ENCODE peak calls at places on chromosomes 6 and 20, in nine cellular contexts. Y is ovary, I is tibial nerve, G is PC-9, K is cardiac muscle cell, U is PC-3, L is WERI-Rb-1, Q is thyroid gland, J is HCT116. T is an unnamed sample.

GRCh38 chr20:41631826-41632225 is 13.6 kb upstream of the CHD6 start:
- DNase-seq in Y (no peak), J (no peak), Q (peak; percentile 17), I (no peak), L (no peak), K (peak; percentile 75), G (no peak), U (no peak), T (peak; percentile 73)

GRCh38 chr20:11260611-11261010 is 586.8 kb upstream of the JAG1 start:
- DNase-seq in I (no peak), Y (no peak), Q (no peak), L (no peak), K (peak; percentile 72), J (no peak), G (no peak), U (no peak), T (no peak)

GRCh38 chr20:6828794-6829423 is 61.4 kb downstream of the BMP2 start:
- DNase-seq in U (peak; percentile 85), Y (peak; percentile 48), Q (peak; percentile 74), L (peak; percentile 58), I (peak; percentile 66), J (peak; percentile 21), G (peak; percentile 13), K (peak; percentile 71), T (peak; percentile 55)

GRCh38 chr6:16766043-16766521 is 4.8 kb upstream of the ATXN1 start:
- DNase-seq in Q (no peak), I (no peak), Y (no peak), L (no peak), G (peak; percentile 65), K (no peak), J (peak; percentile 83), U (peak; percentile 98), T (no peak)

GRCh38 chr6:169208011-169208410 is 45.6 kb downstream of the THBS2 start:
- DNase-seq in U (no peak), G (no peak), I (no peak), L (no peak), J (no peak), Q (no peak), Y (no peak), K (no peak), T (no peak)

GRCh38 chr6:62808575-62809293 is 402.5 kb upstream of the FKBP1C start:
- DNase-seq in G (no peak), J (no peak), Q (no peak), Y (no peak), I (no peak), U (no peak), L (no peak), K (no peak), T (no peak)

GRCh38 chr20:63809856-63810255 is 21.2 kb downstream of the ZBTB46 start:
- DNase-seq in J (no peak), U (no peak), Y (no peak), I (no peak), Q (no peak), G (no peak), K (no peak), L (no peak), T (no peak)

GRCh38 chr6:24529985-24530384 is 35.2 kb downstream of the ALDH5A1 start:
- DNase-seq in U (no peak), G (no peak), I (no peak), Y (no peak), Q (no peak), K (no peak), L (no peak), J (no peak), T (no peak)

DNA sequence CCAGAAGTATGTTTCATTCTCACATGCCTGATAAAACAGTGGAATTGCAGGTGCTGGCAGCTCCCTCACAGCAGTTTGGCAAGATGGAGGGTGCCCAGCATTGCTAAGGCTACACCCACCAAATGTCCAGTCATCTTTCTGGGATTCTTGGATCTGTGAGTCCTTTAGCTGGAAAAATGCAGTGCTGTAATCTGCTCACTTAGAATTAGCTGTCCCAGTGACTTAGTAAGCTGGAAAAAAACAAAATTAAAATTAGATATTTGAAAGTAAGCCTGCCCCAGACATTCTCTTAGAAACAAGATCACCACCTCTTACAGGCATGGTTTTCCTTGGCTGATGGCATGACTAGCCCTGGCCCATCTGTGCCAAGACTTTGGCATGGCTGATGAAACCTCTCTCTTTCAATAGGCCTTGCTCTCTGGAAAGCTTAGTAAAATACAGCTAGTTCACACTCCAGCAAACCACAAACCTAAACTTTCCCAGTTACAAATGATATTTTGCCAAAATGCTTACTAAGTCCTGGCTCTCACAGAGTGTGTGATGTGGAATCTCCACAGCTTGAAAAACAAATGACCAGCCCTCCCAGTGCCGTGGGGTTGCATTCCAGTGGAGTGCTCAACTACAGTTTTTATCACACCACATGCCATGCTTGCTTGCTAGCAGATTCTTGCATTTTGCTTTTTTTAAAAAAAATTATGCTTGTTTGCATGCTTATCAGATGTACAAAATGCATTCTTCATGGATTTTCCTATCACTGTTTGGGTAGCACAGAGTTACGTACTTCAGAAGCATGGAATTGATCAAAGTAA is 261.5 kb downstream of the EYA4 start:
- DNase-seq in G (peak; percentile 8), J (no peak), K (peak; percentile 96), L (no peak), I (no peak), Y (peak; percentile 25), Q (peak; percentile 75), U (peak; percentile 12), T (peak; percentile 58)
- H3K4me3 ChIP-seq in G (no peak overlapping the region), J (no peak overlapping the region), K (no peak overlapping the region), L (no peak overlapping the region), I (no peak overlapping the region), Y (no peak overlapping the region), Q (no peak overlapping the region), U (no peak overlapping the region), T (no peak overlapping the region)

DNA sequence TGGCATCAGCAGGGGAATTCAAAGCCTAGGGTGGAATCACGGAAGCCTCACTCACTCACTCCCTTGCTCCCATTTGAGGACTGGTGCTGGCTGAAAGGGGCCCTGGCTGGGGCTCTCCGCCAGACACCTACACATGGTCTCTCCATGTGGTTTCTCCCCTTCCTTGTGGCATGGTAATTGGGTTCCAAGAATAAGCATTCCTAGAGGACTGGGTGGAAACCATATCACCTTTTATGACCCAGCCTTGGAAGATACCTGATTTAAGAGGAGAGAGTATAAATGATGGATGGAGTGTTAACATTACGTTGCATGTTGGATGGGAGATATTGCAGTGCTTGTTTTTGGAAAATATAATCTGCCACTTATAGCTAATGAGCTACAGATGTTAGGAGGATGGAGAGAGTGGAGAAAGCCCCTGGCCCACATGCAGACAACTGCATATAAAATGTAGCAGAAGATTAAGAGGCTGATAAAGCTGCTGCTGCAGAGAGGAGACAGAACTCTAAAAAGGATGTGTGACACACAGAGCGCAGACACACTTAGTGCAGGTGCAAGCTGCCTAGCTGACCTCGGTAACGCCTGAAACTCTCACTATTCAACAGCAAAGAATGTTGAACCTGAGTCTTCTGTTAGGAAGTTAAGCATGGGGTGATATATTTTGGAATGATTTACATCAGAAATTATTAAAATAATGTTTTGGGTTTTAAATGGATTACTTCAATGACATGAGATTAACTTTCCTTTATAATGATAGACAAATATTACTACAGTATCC is 23.3 kb upstream of the CDKN1A start:
- DNase-seq in I (no peak), J (no peak), Y (no peak), K (no peak), U (no peak), Q (no peak), G (no peak), L (no peak), T (no peak)
- TF ChIP-seq CTCF in I (no peak), J (no peak), Y (no peak), K (no peak), U (no peak), Q (no peak), G (no peak), L (no peak), T (no peak)

GRCh38 chr6:106145144-106145543 is 59.0 kb downstream of the PRDM1 start:
- DNase-seq in G (no peak), L (no peak), K (no peak), J (no peak), Q (no peak), I (no peak), Y (no peak), U (no peak), T (no peak)

GRCh38 chr6:106138151-106138550 is 52.0 kb downstream of the PRDM1 start:
- DNase-seq in I (no peak), U (no peak), Q (no peak), J (no peak), K (no peak), G (no peak), Y (no peak), L (no peak), T (no peak)

GRCh38 chr6:106142876-106143431 is 56.8 kb downstream of the PRDM1 start:
- DNase-seq in I (no peak), Y (no peak), U (no peak), K (no peak), J (no peak), L (no peak), Q (no peak), G (peak; percentile 10), T (no peak)

GRCh38 chr6:106143582-106144139 is 57.5 kb downstream of the PRDM1 start:
- DNase-seq in G (no peak), L (no peak), J (no peak), U (no peak), Q (no peak), I (no peak), K (no peak), Y (no peak), T (no peak)

DNA sequence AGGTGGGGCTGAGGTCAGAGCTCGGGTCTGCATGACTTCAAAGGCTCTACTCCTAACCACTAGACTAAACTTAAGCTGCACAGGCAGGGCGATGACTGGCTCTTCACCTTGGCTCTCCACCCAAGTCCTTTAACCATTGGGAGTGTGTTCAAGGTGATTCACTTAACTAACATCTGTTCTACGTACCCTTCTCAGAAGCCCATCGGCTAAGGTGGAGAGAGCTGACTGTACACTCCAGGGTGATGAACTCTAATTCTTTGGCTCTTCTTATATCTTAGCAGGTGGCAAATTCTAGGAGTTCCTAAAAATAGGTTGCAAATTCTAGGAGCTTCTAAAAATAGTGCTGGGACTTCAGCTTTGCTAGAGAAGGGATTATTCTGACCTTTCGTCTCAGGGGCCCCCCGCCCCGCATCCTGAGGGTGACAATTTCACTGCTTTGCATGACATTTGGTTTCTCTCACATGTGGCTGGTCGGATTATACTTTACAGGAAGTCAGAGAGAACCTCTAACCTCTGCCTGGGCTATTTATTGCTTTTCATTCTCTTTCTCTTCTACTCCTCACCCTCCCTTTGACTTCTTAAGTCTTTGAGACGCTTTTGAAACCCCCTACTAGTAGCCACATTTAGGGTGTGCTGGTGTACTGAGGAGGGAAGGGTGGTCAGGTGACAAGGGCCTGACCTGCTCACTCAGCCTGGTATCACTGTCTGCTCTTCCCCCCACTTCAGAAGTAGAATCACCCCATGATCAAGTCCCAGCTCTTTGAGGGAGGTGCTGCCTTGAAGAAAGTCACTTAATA is 55.5 kb downstream of the PRDM1 start:
- DNase-seq in Q (no peak), L (no peak), K (no peak), J (no peak), G (no peak), I (no peak), Y (no peak), U (peak; percentile 41), T (no peak)
- H3K9me3 ChIP-seq in Q (no peaks in the 10 kb centered on the region), L (peaks cover 3% of the 10 kb centered on the region), K (no peaks in the 10 kb centered on the region), J (no peaks in the 10 kb centered on the region), G (no peaks in the 10 kb centered on the region), I (no peaks in the 10 kb centered on the region), Y (no peaks in the 10 kb centered on the region), U (no peaks in the 10 kb centered on the region), T (no peaks in the 10 kb centered on the region)

GRCh38 chr20:9088556-9088955 is 19.7 kb downstream of the PLCB4 start:
- DNase-seq in L (no peak), G (no peak), Q (no peak), Y (no peak), K (no peak), I (no peak), U (peak; percentile 70), J (no peak), T (no peak)

GRCh38 chr20:9093203-9093962 is 24.5 kb downstream of the PLCB4 start:
- DNase-seq in L (no peak), Y (no peak), J (no peak), K (no peak), G (no peak), U (no peak), I (no peak), Q (no peak), T (no peak)

GRCh38 chr20:9092101-9092500 is 23.2 kb downstream of the PLCB4 start:
- DNase-seq in Q (no peak), I (no peak), L (no peak), J (no peak), U (no peak), G (no peak), Y (no peak), K (no peak), T (no peak)

GRCh38 chr20:9087531-9088217 is 18.8 kb downstream of the PLCB4 start:
- DNase-seq in Y (no peak), K (no peak), Q (peak; percentile 10), U (peak; percentile 9), L (no peak), G (no peak), J (no peak), I (no peak), T (no peak)
- H3K4me3 ChIP-seq in Y (no peak overlapping the region), K (no peak overlapping the region), Q (no peak overlapping the region), U (no peak overlapping the region), L (no peak overlapping the region), G (no peak overlapping the region), J (no peak overlapping the region), I (no peak overlapping the region), T (no peak overlapping the region)

T was measured in psoas muscle.